ENCODE peak calls at places on chromosomes 7 and 10, in nine cellular contexts. J is stomach, Q is transverse colon, U is GM12878, I is SK-N-SH, V is upper lobe of left lung, O is A549, M is HepG2, L is K562. B is an unnamed sample.

GRCh38 chr7:27177795-27178320 is 3.7 kb upstream of the HOXA10 start:
- DNase-seq in J (no peak), Q (peak), U (no peak), I (no peak), V (no peak), O (no peak), M (no peak), L (no peak), B (no peak)

GRCh38 chr7:107442678-107443077 is 27.2 kb upstream of the GPR22 start:
- DNase-seq in J (no peak), Q (no peak), U (no peak), I (no peak), V (no peak), O (no peak), M (no peak), L (no peak), B (no peak)

GRCh38 chr7:15471387-15471786 is 90.4 kb downstream of the AGMO start:
- DNase-seq in J (no peak), Q (no peak), U (no peak), I (no peak), V (no peak), O (no peak), M (no peak), L (no peak), B (no peak)

GRCh38 chr7:151411551-151411950 is 1.7 kb upstream of the WDR86 start:
- DNase-seq in J (no peak), Q (no peak), U (no peak), I (peak), V (no peak), O (no peak), M (no peak), L (peak), B (no peak)

GRCh38 chr10:20855398-20856038 is 41.6 kb downstream of the NEBL start:
- DNase-seq in J (no peak), Q (no peak), U (no peak), I (peak), V (no peak), O (no peak), M (peak), L (peak), B (no peak)

GRCh38 chr10:45235823-45236222 is 79.6 kb downstream of the OR13A1 start:
- DNase-seq in J (no peak), Q (no peak), U (no peak), I (no peak), V (no peak), O (no peak), M (no peak), L (no peak), B (no peak)

GRCh38 chr7:112162161-112163020 is 43.8 kb downstream of the DOCK4 start:
- DNase-seq in J (no peak), Q (no peak), U (no peak), I (peak), V (no peak), O (peak), M (peak), L (no peak), B (no peak)

GRCh38 chr7:18509491-18509890 is 13.9 kb downstream of the HDAC9 start:
- DNase-seq in J (no peak), Q (no peak), U (no peak), I (no peak), V (no peak), O (no peak), M (no peak), L (no peak), B (no peak)

GRCh38 chr7:158228986-158229385 is 358.6 kb downstream of the PTPRN2 start:
- DNase-seq in J (no peak), Q (no peak), U (no peak), I (no peak), V (no peak), O (no peak), M (peak), L (peak), B (no peak)

GRCh38 chr7:125670926-125671572 is 741.4 kb upstream of the POT1 start:
- DNase-seq in J (no peak), Q (no peak), U (no peak), I (peak), V (no peak), O (no peak), M (peak), L (peak), B (no peak)

GRCh38 chr7:53638517-53638916 is 603.1 kb downstream of the POM121L12 start:
- DNase-seq in J (no peak), Q (no peak), U (no peak), I (no peak), V (no peak), O (no peak), M (no peak), L (no peak), B (no peak)

GRCh38 chr7:9097565-9098060 is 664.2 kb downstream of the NXPH1 start:
- DNase-seq in J (no peak), Q (no peak), U (no peak), I (no peak), V (no peak), O (no peak), M (no peak), L (no peak), B (no peak)
- TF ChIP-seq EP300 in J (no peak), Q (no peak), U (no peak), I (no peak), V (no peak), O (no peak), M (no peak), L (no peak), B (no peak)

GRCh38 chr7:46871516-46871915 is 710.4 kb downstream of the TNS3 start:
- DNase-seq in J (no peak), Q (no peak), U (no peak), I (no peak), V (no peak), O (no peak), M (no peak), L (no peak), B (no peak)
- TF ChIP-seq EP300 in J (no peak), Q (no peak), U (no peak), I (no peak), V (no peak), O (no peak), M (no peak), L (no peak), B (no peak)

GRCh38 chr7:5431485-5432118 is 8.0 kb upstream of the TNRC18 start:
- DNase-seq in J (no peak), Q (no peak), U (no peak), I (no peak), V (no peak), O (no peak), M (no peak), L (no peak), B (no peak)
- TF ChIP-seq EP300 in J (no peak), Q (no peak), U (no peak), I (no peak), V (no peak), O (no peak), M (no peak), L (no peak), B (no peak)

GRCh38 chr10:122495406-122496340 is 34.3 kb downstream of the HTRA1 start:
- DNase-seq in J (no peak), Q (no peak), U (no peak), I (no peak), V (no peak), O (no peak), M (no peak), L (no peak), B (no peak)
- TF ChIP-seq EP300 in J (no peak), Q (no peak), U (no peak), I (no peak), V (no peak), O (no peak), M (no peak), L (no peak), B (no peak)

GRCh38 chr7:135798104-135798503 is 49.5 kb upstream of the FAM180A start:
- DNase-seq in J (no peak), Q (no peak), U (no peak), I (no peak), V (no peak), O (no peak), M (no peak), L (no peak), B (no peak)
- TF ChIP-seq EP300 in J (no peak), Q (no peak), U (no peak), I (no peak), V (no peak), O (no peak), M (no peak), L (no peak), B (no peak)